ENCODE peak calls at places on chromosomes 6 and 20, in seven cellular contexts. A is astrocyte of the hippocampus; O is activated T-helper 9 cell treated with anti-CD3 and anti-CD28 coated beads, Interleukin-2, amount 50 U/mL, for 16 hours; C is iris pigment epithelial cell; B is RPMI8226; Z is fibroblast of the aortic adventitia; X is HEK293T. J is an unnamed sample.

GRCh38 chr6:8499540-8499939 is 64.2 kb upstream of the SLC35B3 start:
- DNase-seq in A (peak), O (no peak), C (peak), B (peak), Z (peak), X (peak), J (no peak)

GRCh38 chr20:34560141-34560523 is 1.6 kb downstream of the MAP1LC3A start:
- DNase-seq in A (no peak), O (no peak), C (no peak), B (no peak), Z (no peak), X (no peak), J (no peak)

GRCh38 chr6:27161946-27162603 is 85.4 kb upstream of the PRSS16 start:
- DNase-seq in A (peak), O (no peak), C (peak), B (peak), Z (peak), X (peak), J (peak)

GRCh38 chr6:73768630-73769029 is 72.6 kb downstream of the CD109 start:
- DNase-seq in A (peak), O (no peak), C (no peak), B (no peak), Z (no peak), X (no peak), J (no peak)

GRCh38 chr20:2292711-2293110 is 3.1 kb upstream of the TGM3 start:
- DNase-seq in A (no peak), O (no peak), C (no peak), B (no peak), Z (no peak), X (no peak), J (no peak)

GRCh38 chr6:117495425-117495824 is 13.0 kb downstream of the DCBLD1 start:
- DNase-seq in A (no peak), O (no peak), C (no peak), B (no peak), Z (no peak), X (no peak), J (no peak)

GRCh38 chr6:160430741-160431140 is 82.6 kb downstream of the SLC22A3 start:
- DNase-seq in A (no peak), O (no peak), C (no peak), B (no peak), Z (no peak), X (no peak), J (no peak)

GRCh38 chr6:43878823-43879495 is 108.9 kb downstream of the VEGFA start:
- DNase-seq in A (peak), O (no peak), C (no peak), B (no peak), Z (no peak), X (no peak), J (no peak)

GRCh38 chr20:62923669-62924566 is 2.4 kb downstream of the DIDO1 start:
- DNase-seq in A (no peak), O (no peak), C (no peak), B (no peak), Z (no peak), X (no peak), J (no peak)

GRCh38 chr6:27553123-27553904 is 80.4 kb upstream of the ZNF184 start:
- DNase-seq in A (peak), O (no peak), C (peak), B (peak), Z (peak), X (peak), J (peak)

GRCh38 chr20:420169-420620 is 12.1 kb downstream of the RBCK1 start:
- DNase-seq in A (no peak), O (no peak), C (no peak), B (no peak), Z (no peak), X (no peak), J (no peak)

GRCh38 chr20:62019144-62019805 is 46.4 kb downstream of the TAF4 start:
- DNase-seq in A (no peak), O (no peak), C (no peak), B (no peak), Z (no peak), X (no peak), J (no peak)

GRCh38 chr20:39132511-39132910 is 170.4 kb downstream of the DHX35 start:
- DNase-seq in A (no peak), O (no peak), C (no peak), B (no peak), Z (no peak), X (no peak), J (no peak)

GRCh38 chr20:50596694-50597021 is 86.5 kb downstream of the PTPN1 start:
- DNase-seq in A (no peak), O (no peak), C (no peak), B (no peak), Z (no peak), X (no peak), J (no peak)

GRCh38 chr20:25078662-25079061 is 3.3 kb downstream of the VSX1 start:
- DNase-seq in A (no peak), O (no peak), C (no peak), B (no peak), Z (no peak), X (no peak), J (no peak)

J was measured in H1.